ENCODE peak calls at places on chromosome 16, in six cellular contexts. I, M, Q, B, P and L are unnamed samples.

GRCh38 chr16:53912155-53912554 is 208.2 kb downstream of the FTO start:
- DNase-seq in I (no peak), M (peak), Q (no peak), B (no peak), P (no peak), L (no peak)

GRCh38 chr16:71353736-71354135 is 4.8 kb upstream of the CALB2 start:
- DNase-seq in I (no peak), M (no peak), Q (no peak), B (peak), P (no peak), L (no peak)

GRCh38 chr16:30148101-30148500 is 25.1 kb upstream of the MAPK3 start:
- DNase-seq in I (no peak), M (no peak), Q (no peak), B (no peak), P (no peak), L (no peak)

GRCh38 chr16:946048-946395 is 24.8 kb downstream of the LMF1 start:
- DNase-seq in I (no peak), M (no peak), Q (no peak), B (no peak), P (no peak), L (no peak)

GRCh38 chr16:75244225-75244792 is 7.1 kb downstream of the BCAR1 start:
- DNase-seq in I (peak), M (peak), Q (peak), B (no peak), P (no peak), L (no peak)

GRCh38 chr16:75250089-75250808 is 1.2 kb downstream of the BCAR1 start:
- DNase-seq in I (no peak), M (peak), Q (peak), B (peak), P (no peak), L (no peak)

GRCh38 chr16:49013727-49014080 is 267.9 kb downstream of the CBLN1 start:
- DNase-seq in I (no peak), M (no peak), Q (no peak), B (no peak), P (no peak), L (no peak)

GRCh38 chr16:16032271-16032979 is 83.0 kb downstream of the ABCC1 start:
- DNase-seq in I (peak), M (no peak), Q (no peak), B (no peak), P (no peak), L (no peak)

GRCh38 chr16:8962393-8963009 is 1.2 kb downstream of the USP7 start:
- DNase-seq in I (no peak), M (peak), Q (peak), B (peak), P (no peak), L (no peak)

GRCh38 chr16:81885976-81886586 is 107.0 kb downstream of the PLCG2 start:
- DNase-seq in I (peak), M (peak), Q (peak), B (peak), P (peak), L (no peak)

GRCh38 chr16:29686740-29687327 is 7.9 kb downstream of the QPRT start:
- DNase-seq in I (no peak), M (no peak), Q (no peak), B (no peak), P (no peak), L (no peak)

GRCh38 chr16:66918803-66919568 is at the start of gene CDH16:
- DNase-seq in I (no peak), M (peak), Q (no peak), B (no peak), P (no peak), L (no peak)

GRCh38 chr16:51807551-51807950 is 656.5 kb upstream of the SALL1 start:
- DNase-seq in I (no peak), M (no peak), Q (no peak), B (no peak), P (no peak), L (no peak)

GRCh38 chr16:15704545-15704987 is 54.5 kb downstream of the NDE1 start:
- DNase-seq in I (peak), M (peak), Q (peak), B (peak), P (peak), L (no peak)

GRCh38 chr16:4681471-4682083 is 11.8 kb upstream of the NUDT16L1 start:
- DNase-seq in I (no peak), M (no peak), Q (no peak), B (no peak), P (no peak), L (no peak)

GRCh38 chr16:58377932-58378331 is 14.3 kb upstream of the GINS3 start:
- DNase-seq in I (peak), M (no peak), Q (no peak), B (no peak), P (no peak), L (no peak)

GRCh38 chr16:66052745-66053144 is 313.7 kb upstream of the CDH5 start:
- DNase-seq in I (no peak), M (no peak), Q (no peak), B (no peak), P (no peak), L (no peak)

GRCh38 chr16:46801428-46802049 is 29.4 kb downstream of the C16orf87 start:
- DNase-seq in I (no peak), M (peak), Q (peak), B (peak), P (no peak), L (no peak)

GRCh38 chr16:24102120-24102740 is 153.9 kb upstream of the CACNG3 start:
- DNase-seq in I (no peak), M (no peak), Q (no peak), B (peak), P (no peak), L (no peak)

GRCh38 chr16:22623351-22623781 is 112.7 kb downstream of the NPIPB5 start:
- DNase-seq in I (peak), M (no peak), Q (no peak), B (no peak), P (no peak), L (no peak)

GRCh38 chr16:769201-769769 is 8.8 kb downstream of the MSLN start:
- DNase-seq in I (no peak), M (no peak), Q (no peak), B (no peak), P (no peak), L (no peak)

GRCh38 chr16:49592507-49593422 is 219.2 kb downstream of the C16orf78 start:
- DNase-seq in I (peak), M (peak), Q (peak), B (peak), P (peak), L (no peak)

GRCh38 chr16:78257376-78257728 is 157.9 kb downstream of the WWOX start:
- DNase-seq in I (peak), M (no peak), Q (no peak), B (no peak), P (no peak), L (no peak)

GRCh38 chr16:29877266-29877961 is 14.4 kb upstream of the CDIPT start:
- DNase-seq in I (peak), M (peak), Q (no peak), B (peak), P (peak), L (peak)

GRCh38 chr16:1533443-1533951 is at the start of gene TMEM204:
- DNase-seq in I (peak), M (no peak), Q (no peak), B (peak), P (no peak), L (no peak)

GRCh38 chr16:1363501-1364041 is 11.8 kb downstream of the GNPTG start:
- DNase-seq in I (peak), M (peak), Q (peak), B (peak), P (peak), L (no peak)

GRCh38 chr16:67100569-67101300 is 9.0 kb upstream of the PHAF1 start:
- DNase-seq in I (peak), M (peak), Q (peak), B (peak), P (no peak), L (no peak)

DNA sequence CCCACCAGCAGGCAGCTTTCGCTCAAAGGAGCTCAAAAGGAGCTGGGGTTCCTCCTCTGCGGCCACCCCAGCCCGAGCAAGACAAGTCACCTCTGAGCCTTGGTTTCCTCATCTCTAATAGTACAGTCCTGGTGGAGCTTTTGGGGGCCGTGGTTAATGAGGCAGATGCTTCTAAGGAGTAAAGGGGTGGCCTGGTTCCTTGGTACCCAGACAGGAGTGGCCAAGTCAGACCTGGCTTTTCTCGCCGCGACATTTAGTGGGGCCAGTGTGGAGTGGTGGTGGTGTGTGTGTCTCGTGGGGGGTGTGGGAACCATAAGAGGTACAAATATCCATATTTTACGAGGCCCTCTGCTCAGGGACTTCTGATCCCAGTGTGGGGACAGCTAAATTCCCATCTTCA is 6.7 kb downstream of the FOXF1 start:
- DNase-seq in I (no peak), M (no peak), Q (no peak), B (no peak), P (no peak), L (no peak)
- TF ChIP-seq EZH2 in I (no peak), M (no peak), Q (no peak), B (peak), P (no peak), L (no peak)

DNA sequence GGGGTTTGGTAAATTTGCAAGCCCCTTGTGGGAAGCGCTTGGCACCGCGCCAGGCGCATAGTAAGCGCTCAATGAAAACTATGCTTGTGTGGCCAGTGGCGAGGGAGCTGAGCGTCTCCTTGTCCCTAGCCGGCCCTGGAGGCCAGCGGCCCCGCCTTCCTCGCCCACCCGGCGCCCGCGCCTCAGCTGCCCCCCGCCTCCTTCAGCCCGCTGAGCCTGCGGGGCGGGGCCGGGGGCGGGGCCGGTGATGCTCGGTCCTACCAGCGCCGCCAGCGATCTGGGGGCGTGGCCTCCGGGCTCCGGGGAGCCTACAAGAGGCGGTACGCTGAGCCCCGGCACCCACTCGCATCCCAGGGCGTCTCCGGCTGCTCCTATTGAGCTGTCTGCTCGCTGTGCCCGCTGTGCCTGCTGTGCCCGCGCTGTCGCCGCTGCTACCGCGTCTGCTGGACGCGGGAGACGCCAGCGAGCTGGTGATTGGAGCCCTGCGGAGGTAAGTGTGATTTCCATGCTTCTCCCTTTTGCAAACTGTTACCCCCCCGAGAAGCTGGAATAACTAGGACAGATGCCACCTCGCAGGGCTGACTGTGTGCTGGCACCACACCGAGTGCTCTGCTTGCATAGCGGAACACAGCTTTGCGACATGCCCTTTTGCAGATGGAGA is at the start of gene CRISPLD2:
- DNase-seq in I (peak), M (peak), Q (peak), B (peak), P (peak), L (no peak)
- TF ChIP-seq EZH2 in I (no peak), M (no peak), Q (no peak), B (no peak), P (no peak), L (no peak)

DNA sequence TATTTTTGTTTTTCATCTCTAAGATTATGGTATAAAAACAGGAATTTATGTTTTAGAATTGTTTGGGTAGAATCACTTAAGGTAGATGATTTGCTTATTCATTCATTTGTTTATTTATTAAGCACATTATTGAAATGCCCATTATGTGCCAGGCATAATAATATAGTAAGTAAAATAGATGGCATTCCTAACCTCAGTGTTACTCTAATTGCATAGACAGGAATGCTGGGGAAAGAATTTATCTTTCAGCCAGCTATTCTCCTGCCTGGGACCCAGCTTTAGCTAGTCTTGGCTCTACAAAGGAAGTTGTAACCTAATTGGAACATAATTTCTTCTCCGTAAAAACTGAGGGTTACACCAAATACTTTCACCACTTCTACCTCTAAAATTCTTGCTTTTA is 44.6 kb downstream of the NFAT5 start:
- DNase-seq in I (peak), M (no peak), Q (no peak), B (peak), P (no peak), L (no peak)
- TF ChIP-seq EZH2 in I (no peak), M (no peak), Q (no peak), B (no peak), P (no peak), L (no peak)

GRCh38 chr16:87603684-87604571 is 1.6 kb downstream of the JPH3 start:
- DNase-seq in I (no peak), M (no peak), Q (no peak), B (peak), P (no peak), L (no peak)
- TF ChIP-seq EZH2 in I (peak), M (no peak), Q (peak), B (no peak), P (no peak), L (no peak)

GRCh38 chr16:86509759-86510464 is 415 bp upstream of the FOXF1 start:
- DNase-seq in I (peak), M (peak), Q (no peak), B (peak), P (no peak), L (no peak)

GRCh38 chr16:86510465-86511261 is at the start of gene FOXF1:
- DNase-seq in I (peak), M (no peak), Q (no peak), B (peak), P (no peak), L (no peak)

GRCh38 chr16:86512860-86513470 is 2.6 kb downstream of the FOXF1 start:
- DNase-seq in I (no peak), M (no peak), Q (no peak), B (no peak), P (no peak), L (no peak)

GRCh38 chr16:86512301-86512859 is 2.1 kb downstream of the FOXF1 start:
- DNase-seq in I (peak), M (no peak), Q (no peak), B (no peak), P (no peak), L (no peak)

GRCh38 chr16:86511317-86512161 is 1.2 kb downstream of the FOXF1 start:
- DNase-seq in I (no peak), M (no peak), Q (no peak), B (no peak), P (no peak), L (no peak)
- TF ChIP-seq EZH2 in I (no peak), M (no peak), Q (no peak), B (peak), P (no peak), L (no peak)